ENCODE peak calls at places on chromosomes 2 and 18, in five cellular contexts. One of them, this sample, is unnamed.

GRCh38 chr2:189142893-189143759 is 36.4 kb downstream of the COL5A2 start:
- DNase-seq in SK-MEL-5: peak
- DNase-seq in AG09309: no peak
- DNase-seq in ELR: peak
- DNase-seq in transverse colon: peak
- DNase-seq in this sample: no peak

GRCh38 chr2:118668431-118669424 is 178.7 kb downstream of the EN1 start:
- DNase-seq in SK-MEL-5: peak
- DNase-seq in AG09309: peak
- DNase-seq in ELR: peak
- DNase-seq in transverse colon: no peak
- DNase-seq in this sample: no peak

GRCh38 chr2:10350666-10351215 is 48.0 kb downstream of the HPCAL1 start:
- DNase-seq in SK-MEL-5: no peak
- DNase-seq in AG09309: no peak
- DNase-seq in ELR: no peak
- DNase-seq in transverse colon: no peak
- DNase-seq in this sample: no peak

GRCh38 chr2:69645926-69646325 is 2.4 kb upstream of the AAK1 start:
- DNase-seq in SK-MEL-5: no peak
- DNase-seq in AG09309: no peak
- DNase-seq in ELR: no peak
- DNase-seq in transverse colon: no peak
- DNase-seq in this sample: no peak

GRCh38 chr18:31581498-31582197 is 10.0 kb upstream of the TTR start:
- DNase-seq in SK-MEL-5: no peak
- DNase-seq in AG09309: peak
- DNase-seq in ELR: no peak
- DNase-seq in transverse colon: no peak
- DNase-seq in this sample: no peak

GRCh38 chr2:213069531-213069930 is 81.9 kb downstream of the IKZF2 start:
- DNase-seq in SK-MEL-5: no peak
- DNase-seq in AG09309: no peak
- DNase-seq in ELR: no peak
- DNase-seq in transverse colon: no peak
- DNase-seq in this sample: no peak

GRCh38 chr2:1623906-1624445 is 120.3 kb downstream of the PXDN start:
- DNase-seq in SK-MEL-5: no peak
- DNase-seq in AG09309: no peak
- DNase-seq in ELR: no peak
- DNase-seq in transverse colon: no peak
- DNase-seq in this sample: no peak

GRCh38 chr18:80239830-80240229 is 7.5 kb downstream of the PARD6G start:
- DNase-seq in SK-MEL-5: peak
- DNase-seq in AG09309: no peak
- DNase-seq in ELR: no peak
- DNase-seq in transverse colon: no peak
- DNase-seq in this sample: no peak

GRCh38 chr2:188039307-188039706 is 252.4 kb upstream of the GULP1 start:
- DNase-seq in SK-MEL-5: no peak
- DNase-seq in AG09309: no peak
- DNase-seq in ELR: no peak
- DNase-seq in transverse colon: no peak
- DNase-seq in this sample: no peak

GRCh38 chr2:5176764-5177163 is 515.4 kb upstream of the SOX11 start:
- DNase-seq in SK-MEL-5: no peak
- DNase-seq in AG09309: no peak
- DNase-seq in ELR: no peak
- DNase-seq in transverse colon: no peak
- DNase-seq in this sample: no peak

GRCh38 chr2:221022554-221022953 is 549.5 kb downstream of the EPHA4 start:
- DNase-seq in SK-MEL-5: no peak
- DNase-seq in AG09309: no peak
- DNase-seq in ELR: no peak
- DNase-seq in transverse colon: no peak
- DNase-seq in this sample: no peak

GRCh38 chr2:142974288-142975024 is 97.0 kb downstream of the KYNU start:
- DNase-seq in SK-MEL-5: no peak
- DNase-seq in AG09309: no peak
- DNase-seq in ELR: peak
- DNase-seq in transverse colon: no peak
- DNase-seq in this sample: no peak

GRCh38 chr2:101109451-101110140 is 41.6 kb downstream of the TBC1D8 start:
- DNase-seq in SK-MEL-5: no peak
- DNase-seq in AG09309: no peak
- DNase-seq in ELR: no peak
- DNase-seq in transverse colon: no peak
- DNase-seq in this sample: no peak